ENCODE peak calls at places on chromosomes 4 and X, in eight cellular contexts. B, O, D, E, L, I, P and F are unnamed samples.
A peak's percentile ranks its signal among the peaks of the same experiment; 100 is the strongest.

GRCh38 chr4:47839259-47839658 is 1.4 kb upstream of the CORIN start:
- DNase-seq in B (peak; percentile 9), O (peak; percentile 27), D (no peak), E (peak; percentile 40), L (no peak), I (peak; percentile 46), P (peak; percentile 20), F (no peak)

GRCh38 chrX:53281321-53281822 is at the start of gene IQSEC2:
- DNase-seq in B (no peak), O (no peak), D (peak; percentile 77), E (no peak), L (no peak), I (peak; percentile 81), P (peak; percentile 61), F (peak; percentile 58)

GRCh38 chr4:114015444-114015899 is 36.0 kb upstream of the ARSJ start:
- DNase-seq in B (no peak), O (no peak), D (peak; percentile 99), E (no peak), L (no peak), I (peak; percentile 97), P (peak; percentile 99), F (peak; percentile 99)

GRCh38 chr4:1310031-1310795 is 20.5 kb downstream of the MAEA start:
- DNase-seq in B (no peak), O (no peak), D (no peak), E (no peak), L (no peak), I (no peak), P (no peak), F (no peak)

GRCh38 chr4:158192439-158193158 is 17.7 kb upstream of the TMEM144 start:
- DNase-seq in B (no peak), O (no peak), D (no peak), E (no peak), L (no peak), I (no peak), P (no peak), F (no peak)

GRCh38 chr4:78779280-78779679 is 3.1 kb downstream of the BMP2K start:
- DNase-seq in B (no peak), O (no peak), D (no peak), E (no peak), L (no peak), I (peak; percentile 23), P (no peak), F (peak; percentile 51)

GRCh38 chrX:104565791-104566687 is at the start of gene IL1RAPL2:
- DNase-seq in B (no peak), O (peak; percentile 72), D (no peak), E (no peak), L (peak; percentile 51), I (peak; percentile 34), P (peak; percentile 4), F (peak; percentile 18)

GRCh38 chrX:53284684-53285447 is 3.5 kb upstream of the IQSEC2 start:
- DNase-seq in B (peak; percentile 22), O (peak; percentile 69), D (peak; percentile 35), E (peak; percentile 32), L (peak; percentile 42), I (peak; percentile 61), P (peak; percentile 15), F (peak; percentile 20)

GRCh38 chr4:110798682-110799081 is 175.8 kb upstream of the PITX2 start:
- DNase-seq in B (no peak), O (no peak), D (no peak), E (no peak), L (no peak), I (peak; percentile 14), P (no peak), F (no peak)

GRCh38 chrX:154517101-154517781 is 1.2 kb upstream of the FAM3A start:
- DNase-seq in B (no peak), O (no peak), D (no peak), E (no peak), L (no peak), I (no peak), P (no peak), F (no peak)

GRCh38 chr4:37279894-37280592 is 35.5 kb downstream of the NWD2 start:
- DNase-seq in B (no peak), O (no peak), D (no peak), E (no peak), L (no peak), I (no peak), P (peak; percentile 64), F (no peak)